ENCODE peak calls at places on chromosomes 2 and 18, in eight cellular contexts. Q is prostate gland, P is psoas muscle, T is K562, B is brain microvascular endothelial cell, D is AG04450, E is HCT116, R is thyroid gland. M is an unnamed sample. For H3K27me3, the result is how much of the 10 kb centered on the place peaks cover.

GRCh38 chr2:3125761-3126130 is 251.9 kb downstream of the EIPR1 start:
- DNase-seq in B (no peak), D (no peak), R (no peak), Q (no peak), P (no peak), E (no peak), T (no peak), M (no peak)

GRCh38 chr2:158486150-158486969 is 29.6 kb downstream of the PKP4 start:
- DNase-seq in D (no peak), P (no peak), R (no peak), Q (no peak), T (no peak), E (no peak), B (no peak), M (no peak)

GRCh38 chr2:84817239-84817655 is 63.6 kb downstream of the TRABD2A start:
- DNase-seq in D (no peak), Q (no peak), R (no peak), B (no peak), E (no peak), P (no peak), T (no peak), M (no peak)

GRCh38 chr18:41829648-41830516 is 125.2 kb upstream of the PIK3C3 start:
- DNase-seq in D (no peak), R (no peak), T (no peak), B (peak), E (no peak), Q (no peak), P (no peak), M (no peak)

GRCh38 chr2:196234672-196235071 is 63.3 kb upstream of the STK17B start:
- DNase-seq in D (no peak), R (no peak), B (peak), P (no peak), T (peak), E (no peak), Q (no peak), M (peak)

GRCh38 chr2:150267651-150268415 is 219.6 kb downstream of the RND3 start:
- DNase-seq in B (no peak), Q (no peak), R (no peak), P (no peak), T (no peak), D (no peak), E (no peak), M (no peak)

GRCh38 chr2:212958757-212959295 is 192.6 kb downstream of the IKZF2 start:
- DNase-seq in T (no peak), Q (no peak), P (no peak), E (no peak), D (no peak), R (no peak), B (peak), M (no peak)

GRCh38 chr2:209501579-209501978 is 77.7 kb downstream of the MAP2 start:
- DNase-seq in B (no peak), Q (no peak), T (no peak), D (no peak), R (no peak), P (no peak), E (no peak), M (no peak)

GRCh38 chr18:60027397-60027796 is 127.6 kb downstream of the PMAIP1 start:
- DNase-seq in D (no peak), Q (no peak), T (no peak), E (no peak), R (no peak), B (no peak), P (no peak), M (no peak)

GRCh38 chr2:52536929-52537460 is 1230.6 kb upstream of the CHAC2 start:
- DNase-seq in T (no peak), B (peak), E (no peak), P (no peak), Q (no peak), D (no peak), R (no peak), M (no peak)

GRCh38 chr2:140986456-140986855 is 1144.4 kb downstream of the LRP1B start:
- DNase-seq in Q (no peak), D (no peak), R (no peak), E (no peak), P (no peak), T (no peak), B (no peak), M (no peak)

GRCh38 chr2:75647771-75648170 is 1.2 kb downstream of the MRPL19 start:
- DNase-seq in E (no peak), T (peak), Q (no peak), P (no peak), B (peak), D (no peak), R (no peak), M (no peak)

GRCh38 chr2:25337276-25337675 is 4.4 kb downstream of the DNMT3A start:
- DNase-seq in E (no peak), R (peak), P (no peak), T (no peak), D (no peak), Q (no peak), B (no peak), M (no peak)

GRCh38 chr2:127594116-127594591 is 51.8 kb upstream of the GPR17 start:
- DNase-seq in R (no peak), P (no peak), B (no peak), D (no peak), E (no peak), Q (no peak), T (no peak), M (no peak)

GRCh38 chr2:128347701-128348504 is 29.2 kb upstream of the HS6ST1 start:
- DNase-seq in Q (peak), B (no peak), P (peak), R (peak), D (no peak), E (no peak), T (no peak), M (peak)

GRCh38 chr2:171522057-171522803 is at the start of gene CYBRD1:
- DNase-seq in Q (peak), P (peak), T (peak), D (peak), B (peak), R (peak), E (no peak), M (peak)

GRCh38 chr2:240500561-240501423 is 57.0 kb downstream of the ANKMY1 start:
- DNase-seq in R (no peak), Q (peak), E (no peak), D (no peak), T (no peak), B (no peak), P (no peak), M (no peak)

GRCh38 chr18:24072743-24073142 is 58.2 kb downstream of the TTC39C start:
- DNase-seq in E (no peak), D (no peak), Q (no peak), T (no peak), R (no peak), P (no peak), B (no peak), M (no peak)

GRCh38 chr18:61852496-61852895 is 40.3 kb downstream of the RNF152 start:
- DNase-seq in D (no peak), R (no peak), T (no peak), E (no peak), P (no peak), Q (no peak), B (no peak), M (no peak)

GRCh38 chr2:74440378-74441110 is 1.2 kb downstream of the RTKN start:
- DNase-seq in E (peak), Q (peak), B (peak), D (no peak), R (peak), T (peak), P (peak), M (peak)

GRCh38 chr2:99648115-99648850 is 158.5 kb upstream of the REV1 start:
- DNase-seq in P (no peak), D (peak), R (no peak), E (no peak), T (no peak), B (no peak), Q (no peak), M (peak)

GRCh38 chr2:167492486-167492885 is 604.2 kb downstream of the XIRP2 start:
- DNase-seq in Q (no peak), T (no peak), B (no peak), E (no peak), D (no peak), P (no peak), R (no peak), M (no peak)

GRCh38 chr2:26558271-26559043 is 80.5 kb upstream of the OTOF start:
- DNase-seq in D (no peak), B (no peak), T (no peak), P (no peak), Q (no peak), R (no peak), E (no peak), M (peak)

GRCh38 chr2:81436256-81436655 is 1131.7 kb upstream of the LRRTM1 start:
- DNase-seq in R (no peak), T (no peak), D (no peak), E (peak), Q (no peak), B (no peak), P (no peak), M (no peak)

GRCh38 chr2:235411905-235412304 is 81.9 kb upstream of the AGAP1 start:
- DNase-seq in R (no peak), P (no peak), E (no peak), T (peak), Q (no peak), D (no peak), B (no peak), M (no peak)

GRCh38 chr2:180872256-180872655 is 108.1 kb upstream of the UBE2E3 start:
- DNase-seq in P (no peak), T (no peak), D (no peak), Q (no peak), R (no peak), E (no peak), B (peak), M (no peak)

GRCh38 chr2:171297951-171298350 is 135.8 kb downstream of the METTL8 start:
- DNase-seq in R (no peak), P (no peak), T (no peak), B (peak), D (no peak), Q (no peak), E (no peak), M (no peak)

GRCh38 chr2:67666386-67667053 is 269.4 kb downstream of the ETAA1 start:
- DNase-seq in B (no peak), T (no peak), R (no peak), Q (peak), D (no peak), E (no peak), P (no peak), M (no peak)

GRCh38 chr2:86298411-86299390 is 38.7 kb downstream of the REEP1 start:
- DNase-seq in T (no peak), Q (no peak), E (no peak), R (no peak), P (no peak), B (no peak), D (no peak), M (no peak)

GRCh38 chr2:98912221-98912851 is 23.7 kb downstream of the CRACDL start:
- DNase-seq in D (peak), E (peak), B (peak), Q (no peak), T (no peak), R (peak), P (peak), M (peak)

GRCh38 chr2:218999021-218999880 is 6.0 kb upstream of the CRYBA2 start:
- DNase-seq in P (no peak), B (no peak), Q (no peak), R (no peak), D (no peak), T (peak), E (no peak), M (peak)
- H3K27me3 ChIP-seq in P (under half), B (half or more), Q (under half), R (under half), D (half or more), T (under half), E (under half), M (under half)

GRCh38 chr2:70073493-70073892 is 13.8 kb upstream of the PCBP1 start:
- DNase-seq in Q (no peak), R (no peak), T (no peak), P (no peak), D (no peak), E (no peak), B (no peak), M (no peak)
- H3K4me3 ChIP-seq in Q (no peak), R (no peak), T (no peak), P (no peak), D (no peak), E (no peak), B (no peak), M (no peak)

GRCh38 chr2:236746833-236747232 is 177.2 kb downstream of the ACKR3 start:
- DNase-seq in Q (no peak), P (no peak), E (no peak), R (no peak), T (no peak), B (no peak), D (no peak), M (no peak)

GRCh38 chr2:236745420-236746210 is 176.0 kb downstream of the ACKR3 start:
- DNase-seq in T (no peak), P (no peak), E (no peak), B (peak), R (peak), D (no peak), Q (peak), M (peak)

GRCh38 chr2:236742936-236743622 is 173.5 kb downstream of the ACKR3 start:
- DNase-seq in D (no peak), E (no peak), T (no peak), R (no peak), Q (no peak), B (no peak), P (no peak), M (no peak)

GRCh38 chr2:236743623-236744280 is 174.1 kb downstream of the ACKR3 start:
- DNase-seq in Q (no peak), E (no peak), D (no peak), B (peak), R (no peak), P (no peak), T (no peak), M (peak)

GRCh38 chr2:236744316-236745105 is 174.9 kb downstream of the ACKR3 start:
- DNase-seq in E (no peak), R (no peak), P (no peak), T (no peak), D (peak), Q (no peak), B (peak), M (peak)
- H3K27me3 ChIP-seq in E (half or more), R (under half), P (under half), T (under half), D (under half), Q (under half), B (under half), M (under half)

DNA sequence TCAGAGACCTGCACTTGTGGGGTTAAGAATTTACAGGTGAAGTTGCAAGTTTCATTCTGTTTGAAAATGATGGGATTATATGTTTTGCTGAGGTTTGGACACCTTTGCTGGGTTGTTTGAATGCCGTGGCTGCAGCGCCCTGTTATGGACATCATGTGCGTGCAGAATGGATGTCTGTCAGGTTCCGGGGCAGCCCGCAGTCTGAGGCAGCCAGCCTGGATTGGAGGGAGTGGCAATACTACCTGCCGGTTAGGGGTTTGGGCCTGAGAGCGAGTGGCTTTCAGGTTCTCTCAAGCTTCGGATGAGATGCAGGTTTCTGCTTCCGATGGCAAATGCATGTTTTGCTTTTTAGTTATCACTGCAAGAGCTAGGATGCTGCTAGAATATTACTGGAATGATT is 1.1 kb downstream of the CASP8 start:
- DNase-seq in P (no peak), E (no peak), T (no peak), B (no peak), Q (no peak), D (no peak), R (no peak), M (no peak)
- H3K4me3 ChIP-seq in P (no peak), E (no peak), T (peak), B (no peak), Q (no peak), D (no peak), R (no peak), M (no peak)

M was measured in MG63.